ENCODE peak calls at places on chromosomes 4 and X, in seven cellular contexts. U is GM23338; S is DMS79; E is transverse colon; M is ovary; J is HuH-7.5; T is stimulated activated CD8-positive, alpha-beta memory T cell treated with anti-CD3 and anti-CD28 coated beads, Interleukin-15, amount 100 ng/mL, for 24 hours. W is an unnamed sample.

GRCh38 chr4:24856586-24856985 is 56.3 kb downstream of the CCDC149 start:
- DNase-seq in J (no peak), T (no peak), U (peak), M (no peak), E (no peak), S (no peak), W (no peak)

GRCh38 chrX:23515028-23515427 is 152.3 kb upstream of the PRDX4 start:
- DNase-seq in M (no peak), T (no peak), J (no peak), S (no peak), U (no peak), E (no peak), W (no peak)

GRCh38 chrX:40096395-40097091 is 1.2 kb downstream of the BCOR start:
- DNase-seq in J (no peak), U (no peak), T (no peak), S (no peak), M (no peak), E (peak), W (peak)

GRCh38 chr4:185276036-185276435 is 66.6 kb downstream of the SNX25 start:
- DNase-seq in E (no peak), T (no peak), U (no peak), S (no peak), J (no peak), M (no peak), W (no peak)

GRCh38 chr4:122234686-122235085 is 82.6 kb downstream of the BLTP1 start:
- DNase-seq in U (no peak), J (no peak), T (no peak), E (no peak), M (no peak), S (no peak), W (no peak)

GRCh38 chr4:7423801-7424552 is 10.8 kb downstream of the PSAPL1 start:
- DNase-seq in J (no peak), M (no peak), U (no peak), T (no peak), E (no peak), S (no peak), W (no peak)

GRCh38 chr4:8267077-8267476 is 2.5 kb upstream of the HTRA3 start:
- DNase-seq in M (peak), E (peak), J (peak), S (no peak), T (no peak), U (peak), W (no peak)

GRCh38 chr4:109826719-109827118 is 1.1 kb upstream of the RRH start:
- DNase-seq in E (no peak), M (no peak), T (no peak), J (no peak), U (peak), S (no peak), W (no peak)

GRCh38 chrX:28920554-28920953 is 333.3 kb downstream of the IL1RAPL1 start:
- DNase-seq in E (no peak), M (no peak), S (no peak), J (no peak), U (peak), T (no peak), W (peak)

GRCh38 chrX:131617182-131617581 is 73.3 kb downstream of the OR13H1 start:
- DNase-seq in J (no peak), M (no peak), S (no peak), T (no peak), U (no peak), E (no peak), W (no peak)

GRCh38 chrX:69503835-69504625 is at the start of gene NALF2:
- DNase-seq in U (peak), M (peak), J (no peak), E (peak), T (no peak), S (peak), W (peak)

GRCh38 chr4:110780538-110780937 is 157.7 kb upstream of the PITX2 start:
- DNase-seq in T (no peak), U (no peak), S (no peak), E (no peak), M (no peak), J (no peak), W (no peak)

GRCh38 chr4:163554870-163555465 is 60.5 kb downstream of the TMA16 start:
- DNase-seq in U (peak), S (no peak), M (no peak), T (no peak), J (no peak), E (no peak), W (no peak)

GRCh38 chr4:7210818-7211217 is 18.5 kb downstream of the SORCS2 start:
- DNase-seq in M (no peak), U (no peak), J (no peak), T (no peak), S (no peak), E (no peak), W (no peak)

GRCh38 chr4:41815478-41815877 is 67.0 kb upstream of the PHOX2B start:
- DNase-seq in S (no peak), T (no peak), M (no peak), J (no peak), U (no peak), E (no peak), W (no peak)

W was measured in NCI-H2171.